ENCODE peak calls at places on chromosome 7, in six cellular contexts. X, Y, Q, R, U and A are unnamed samples.
A peak's percentile ranks its signal among the peaks of the same experiment; 100 is the strongest.

GRCh38 chr7:75056476-75056875 is 17.1 kb downstream of the RCC1L start:
- DNase-seq in X (no peak), Y (peak; percentile 95), Q (no peak), R (no peak), U (no peak), A (no peak)

GRCh38 chr7:5598261-5598761 is 174.7 kb upstream of the TNRC18 start:
- DNase-seq in X (no peak), Y (peak; percentile 55), Q (no peak), R (peak; percentile 77), U (no peak), A (peak; percentile 50)

GRCh38 chr7:21355406-21355874 is 72.4 kb upstream of the SP4 start:
- DNase-seq in X (peak; percentile 12), Y (no peak), Q (no peak), R (no peak), U (no peak), A (no peak)

GRCh38 chr7:4882169-4882741 is 1.3 kb downstream of the RADIL start:
- DNase-seq in X (no peak), Y (peak; percentile 91), Q (peak; percentile 64), R (peak; percentile 68), U (peak; percentile 55), A (peak; percentile 74)

GRCh38 chr7:32915041-32915536 is 23.5 kb upstream of the KBTBD2 start:
- DNase-seq in X (no peak), Y (no peak), Q (no peak), R (no peak), U (no peak), A (no peak)

GRCh38 chr7:96481831-96482230 is 159.9 kb upstream of the SLC25A13 start:
- DNase-seq in X (no peak), Y (no peak), Q (no peak), R (no peak), U (no peak), A (no peak)

GRCh38 chr7:53740971-53741370 is 705.5 kb downstream of the POM121L12 start:
- DNase-seq in X (no peak), Y (no peak), Q (no peak), R (no peak), U (no peak), A (no peak)

GRCh38 chr7:8197994-8198698 is 63.8 kb downstream of the ICA1 start:
- DNase-seq in X (no peak), Y (no peak), Q (no peak), R (no peak), U (no peak), A (no peak)

GRCh38 chr7:7165372-7165771 is 17.0 kb upstream of the C1GALT1 start:
- DNase-seq in X (no peak), Y (no peak), Q (no peak), R (no peak), U (no peak), A (no peak)

GRCh38 chr7:47771990-47772360 is 176.3 kb downstream of the PKD1L1 start:
- DNase-seq in X (no peak), Y (no peak), Q (no peak), R (no peak), U (no peak), A (no peak)

GRCh38 chr7:70056363-70056762 is 458.1 kb downstream of the AUTS2 start:
- DNase-seq in X (no peak), Y (no peak), Q (no peak), R (no peak), U (no peak), A (no peak)

GRCh38 chr7:37362802-37363201 is 85.9 kb downstream of the ELMO1 start:
- DNase-seq in X (no peak), Y (no peak), Q (no peak), R (no peak), U (no peak), A (no peak)

GRCh38 chr7:74587435-74588126 is 69.9 kb upstream of the GTF2I start:
- DNase-seq in X (no peak), Y (peak; percentile 94), Q (peak; percentile 90), R (peak; percentile 57), U (peak; percentile 90), A (peak; percentile 67)

GRCh38 chr7:132732466-132732865 is 156.2 kb upstream of the PLXNA4 start:
- DNase-seq in X (no peak), Y (no peak), Q (no peak), R (no peak), U (no peak), A (no peak)

GRCh38 chr7:117169907-117170306 is 153.0 kb downstream of the WNT2 start:
- DNase-seq in X (no peak), Y (no peak), Q (no peak), R (no peak), U (no peak), A (no peak)

GRCh38 chr7:148328906-148329305 is 261.7 kb upstream of the C7orf33 start:
- DNase-seq in X (no peak), Y (no peak), Q (no peak), R (no peak), U (no peak), A (no peak)

GRCh38 chr7:101687791-101688182 is 58.7 kb upstream of the MYL10 start:
- DNase-seq in X (no peak), Y (no peak), Q (no peak), R (no peak), U (no peak), A (no peak)

GRCh38 chr7:150800576-150801241 is at the start of gene TMEM176A:
- DNase-seq in X (no peak), Y (no peak), Q (no peak), R (no peak), U (peak; percentile 70), A (peak; percentile 37)

GRCh38 chr7:157483515-157483914 is 146.7 kb downstream of the DNAJB6 start:
- DNase-seq in X (no peak), Y (no peak), Q (peak; percentile 20), R (no peak), U (no peak), A (no peak)

GRCh38 chr7:136293272-136293671 is 316.1 kb upstream of the MTPN start:
- DNase-seq in X (no peak), Y (no peak), Q (no peak), R (no peak), U (no peak), A (no peak)

GRCh38 chr7:141312395-141312794 is 238.5 kb downstream of the TMEM178B start:
- DNase-seq in X (no peak), Y (no peak), Q (no peak), R (no peak), U (no peak), A (no peak)

GRCh38 chr7:117587931-117588330 is 108.1 kb downstream of the CFTR start:
- DNase-seq in X (no peak), Y (no peak), Q (no peak), R (no peak), U (no peak), A (no peak)

GRCh38 chr7:140390466-140391190 is 7.7 kb downstream of the SLC37A3 start:
- DNase-seq in X (no peak), Y (peak; percentile 34), Q (no peak), R (no peak), U (no peak), A (peak; percentile 15)

GRCh38 chr7:18350678-18351077 is 144.9 kb upstream of the HDAC9 start:
- DNase-seq in X (no peak), Y (no peak), Q (no peak), R (peak; percentile 20), U (no peak), A (no peak)

GRCh38 chr7:66013938-66014337 is 31.9 kb upstream of the GUSB start:
- DNase-seq in X (no peak), Y (peak; percentile 67), Q (peak; percentile 54), R (peak; percentile 46), U (peak; percentile 66), A (peak; percentile 75)

GRCh38 chr7:153939177-153939576 is 113.0 kb upstream of the DPP6 start:
- DNase-seq in X (no peak), Y (no peak), Q (no peak), R (no peak), U (no peak), A (no peak)

GRCh38 chr7:98024075-98024474 is 34.1 kb upstream of the OCM2 start:
- DNase-seq in X (no peak), Y (no peak), Q (no peak), R (no peak), U (no peak), A (no peak)

GRCh38 chr7:141074162-141074989 is 512 bp downstream of the TMEM178B start:
- DNase-seq in X (no peak), Y (peak; percentile 17), Q (no peak), R (peak; percentile 71), U (peak; percentile 19), A (peak; percentile 62)

GRCh38 chr7:141785711-141786552 is 4.1 kb upstream of the TAS2R5 start:
- DNase-seq in X (no peak), Y (peak; percentile 62), Q (no peak), R (peak; percentile 62), U (peak; percentile 55), A (peak; percentile 76)

GRCh38 chr7:45099891-45100760 is 11.4 kb upstream of the NACAD start:
- DNase-seq in X (no peak), Y (no peak), Q (no peak), R (no peak), U (no peak), A (no peak)

GRCh38 chr7:31815796-31816195 is 128.8 kb downstream of the PPP1R17 start:
- DNase-seq in X (no peak), Y (peak; percentile 17), Q (no peak), R (no peak), U (no peak), A (no peak)

GRCh38 chr7:100896743-100897051 is 1.0 kb upstream of the ACHE start:
- DNase-seq in X (no peak), Y (no peak), Q (no peak), R (no peak), U (no peak), A (no peak)

GRCh38 chr7:36082216-36082615 is 70.8 kb upstream of the EEPD1 start:
- DNase-seq in X (no peak), Y (no peak), Q (no peak), R (peak; percentile 13), U (no peak), A (no peak)

GRCh38 chr7:24834150-24834798 is 77.0 kb upstream of the GSDME start:
- DNase-seq in X (no peak), Y (no peak), Q (no peak), R (no peak), U (no peak), A (peak; percentile 11)

GRCh38 chr7:2730846-2731770 is 43.1 kb downstream of the AMZ1 start:
- DNase-seq in X (no peak), Y (no peak), Q (peak; percentile 41), R (no peak), U (no peak), A (no peak)

GRCh38 chr7:2195403-2196246 is 37.1 kb downstream of the MAD1L1 start:
- DNase-seq in X (no peak), Y (no peak), Q (no peak), R (no peak), U (no peak), A (no peak)

GRCh38 chr7:50851451-50851850 is 68.8 kb upstream of the GRB10 start:
- DNase-seq in X (no peak), Y (peak; percentile 79), Q (no peak), R (no peak), U (no peak), A (no peak)

GRCh38 chr7:96713037-96713436 is 3.4 kb upstream of the SEM1 start:
- DNase-seq in X (no peak), Y (no peak), Q (no peak), R (no peak), U (no peak), A (no peak)

GRCh38 chr7:157827045-157827862 is 490.4 kb downstream of the DNAJB6 start:
- DNase-seq in X (no peak), Y (no peak), Q (no peak), R (no peak), U (no peak), A (no peak)

GRCh38 chr7:154928136-154929005 is 74.6 kb downstream of the PAXIP1 start:
- DNase-seq in X (peak; percentile 27), Y (peak; percentile 90), Q (no peak), R (no peak), U (peak; percentile 64), A (peak; percentile 59)